ENCODE peak calls at places on chromosome 22, in seven cellular contexts. One of them, this sample, is unnamed.

GRCh38 chr22:27113211-27114030 is 456.0 kb downstream of the MIAT start:
- DNase-seq in Calu3: peak
- DNase-seq in GM12891: no peak
- DNase-seq in stromal cell of bone marrow: peak
- DNase-seq in ELR: peak
- DNase-seq in stimulated activated CD4-positive, alpha-beta T cell treated with anti-CD3 and anti-CD28 coated beads, Interleukin-1b, Interleukin-23, amount 100 ng/mL, for 48 hours: peak
- DNase-seq in NB4: peak
- DNase-seq in this sample: no peak

GRCh38 chr22:25039754-25040153 is 87.2 kb downstream of the KIAA1671 start:
- DNase-seq in ELR: no peak
- DNase-seq in stromal cell of bone marrow: no peak
- DNase-seq in stimulated activated CD4-positive, alpha-beta T cell treated with anti-CD3 and anti-CD28 coated beads, Interleukin-1b, Interleukin-23, amount 100 ng/mL, for 48 hours: no peak
- DNase-seq in NB4: no peak
- DNase-seq in Calu3: no peak
- DNase-seq in GM12891: no peak
- DNase-seq in this sample: peak

GRCh38 chr22:17873116-17873515 is 98.8 kb upstream of the BID start:
- DNase-seq in Calu3: no peak
- DNase-seq in ELR: no peak
- DNase-seq in stimulated activated CD4-positive, alpha-beta T cell treated with anti-CD3 and anti-CD28 coated beads, Interleukin-1b, Interleukin-23, amount 100 ng/mL, for 48 hours: no peak
- DNase-seq in GM12891: no peak
- DNase-seq in stromal cell of bone marrow: no peak
- DNase-seq in NB4: no peak
- DNase-seq in this sample: no peak

GRCh38 chr22:46432164-46433068 is 96.9 kb downstream of the TRMU start:
- DNase-seq in NB4: no peak
- DNase-seq in Calu3: no peak
- DNase-seq in stromal cell of bone marrow: no peak
- DNase-seq in GM12891: peak
- DNase-seq in ELR: no peak
- DNase-seq in stimulated activated CD4-positive, alpha-beta T cell treated with anti-CD3 and anti-CD28 coated beads, Interleukin-1b, Interleukin-23, amount 100 ng/mL, for 48 hours: peak
- DNase-seq in this sample: no peak

GRCh38 chr22:46861968-46862367 is 99.5 kb downstream of the TBC1D22A start:
- DNase-seq in stromal cell of bone marrow: no peak
- DNase-seq in ELR: no peak
- DNase-seq in GM12891: no peak
- DNase-seq in NB4: no peak
- DNase-seq in Calu3: no peak
- DNase-seq in stimulated activated CD4-positive, alpha-beta T cell treated with anti-CD3 and anti-CD28 coated beads, Interleukin-1b, Interleukin-23, amount 100 ng/mL, for 48 hours: no peak
- DNase-seq in this sample: no peak

GRCh38 chr22:49202226-49202625 is 625.4 kb downstream of the BRD1 start:
- DNase-seq in stimulated activated CD4-positive, alpha-beta T cell treated with anti-CD3 and anti-CD28 coated beads, Interleukin-1b, Interleukin-23, amount 100 ng/mL, for 48 hours: no peak
- DNase-seq in stromal cell of bone marrow: no peak
- DNase-seq in ELR: no peak
- DNase-seq in GM12891: no peak
- DNase-seq in Calu3: no peak
- DNase-seq in NB4: no peak
- DNase-seq in this sample: no peak

GRCh38 chr22:48577014-48577690 is 1250.5 kb downstream of the BRD1 start:
- DNase-seq in Calu3: no peak
- DNase-seq in stimulated activated CD4-positive, alpha-beta T cell treated with anti-CD3 and anti-CD28 coated beads, Interleukin-1b, Interleukin-23, amount 100 ng/mL, for 48 hours: no peak
- DNase-seq in GM12891: no peak
- DNase-seq in stromal cell of bone marrow: no peak
- DNase-seq in NB4: peak
- DNase-seq in ELR: no peak
- DNase-seq in this sample: peak

GRCh38 chr22:26534166-26534855 is 22.0 kb upstream of the TFIP11 start:
- DNase-seq in GM12891: no peak
- DNase-seq in stimulated activated CD4-positive, alpha-beta T cell treated with anti-CD3 and anti-CD28 coated beads, Interleukin-1b, Interleukin-23, amount 100 ng/mL, for 48 hours: no peak
- DNase-seq in Calu3: no peak
- DNase-seq in ELR: no peak
- DNase-seq in NB4: no peak
- DNase-seq in stromal cell of bone marrow: no peak
- DNase-seq in this sample: no peak

GRCh38 chr22:49970528-49971231 is 10.1 kb downstream of the PIM3 start:
- DNase-seq in ELR: peak
- DNase-seq in Calu3: peak
- DNase-seq in GM12891: peak
- DNase-seq in stromal cell of bone marrow: peak
- DNase-seq in stimulated activated CD4-positive, alpha-beta T cell treated with anti-CD3 and anti-CD28 coated beads, Interleukin-1b, Interleukin-23, amount 100 ng/mL, for 48 hours: peak
- DNase-seq in NB4: peak
- DNase-seq in this sample: peak

GRCh38 chr22:29146771-29147170 is 58.9 kb upstream of the EMID1 start:
- DNase-seq in NB4: no peak
- DNase-seq in GM12891: no peak
- DNase-seq in Calu3: no peak
- DNase-seq in stromal cell of bone marrow: no peak
- DNase-seq in ELR: no peak
- DNase-seq in stimulated activated CD4-positive, alpha-beta T cell treated with anti-CD3 and anti-CD28 coated beads, Interleukin-1b, Interleukin-23, amount 100 ng/mL, for 48 hours: no peak
- DNase-seq in this sample: no peak

GRCh38 chr22:30234786-30235470 is 11.6 kb downstream of the LIF start:
- DNase-seq in ELR: no peak
- DNase-seq in stimulated activated CD4-positive, alpha-beta T cell treated with anti-CD3 and anti-CD28 coated beads, Interleukin-1b, Interleukin-23, amount 100 ng/mL, for 48 hours: no peak
- DNase-seq in stromal cell of bone marrow: no peak
- DNase-seq in NB4: no peak
- DNase-seq in GM12891: no peak
- DNase-seq in Calu3: no peak
- DNase-seq in this sample: no peak

GRCh38 chr22:42268852-42269406 is 1.5 kb downstream of the TCF20 start:
- DNase-seq in Calu3: no peak
- DNase-seq in stromal cell of bone marrow: no peak
- DNase-seq in ELR: peak
- DNase-seq in NB4: no peak
- DNase-seq in GM12891: no peak
- DNase-seq in stimulated activated CD4-positive, alpha-beta T cell treated with anti-CD3 and anti-CD28 coated beads, Interleukin-1b, Interleukin-23, amount 100 ng/mL, for 48 hours: no peak
- DNase-seq in this sample: no peak

GRCh38 chr22:42816339-42816738 is 40.7 kb downstream of the ARFGAP3 start:
- DNase-seq in NB4: no peak
- DNase-seq in GM12891: no peak
- DNase-seq in Calu3: no peak
- DNase-seq in stimulated activated CD4-positive, alpha-beta T cell treated with anti-CD3 and anti-CD28 coated beads, Interleukin-1b, Interleukin-23, amount 100 ng/mL, for 48 hours: no peak
- DNase-seq in ELR: no peak
- DNase-seq in stromal cell of bone marrow: no peak
- DNase-seq in this sample: no peak

GRCh38 chr22:42321908-42322561 is 51.6 kb upstream of the TCF20 start:
- DNase-seq in NB4: no peak
- DNase-seq in GM12891: no peak
- DNase-seq in stromal cell of bone marrow: no peak
- DNase-seq in stimulated activated CD4-positive, alpha-beta T cell treated with anti-CD3 and anti-CD28 coated beads, Interleukin-1b, Interleukin-23, amount 100 ng/mL, for 48 hours: no peak
- DNase-seq in ELR: no peak
- DNase-seq in Calu3: no peak
- DNase-seq in this sample: peak

GRCh38 chr22:30046716-30047363 is 33.4 kb upstream of the HORMAD2 start:
- DNase-seq in NB4: no peak
- DNase-seq in GM12891: no peak
- DNase-seq in stromal cell of bone marrow: no peak
- DNase-seq in Calu3: no peak
- DNase-seq in stimulated activated CD4-positive, alpha-beta T cell treated with anti-CD3 and anti-CD28 coated beads, Interleukin-1b, Interleukin-23, amount 100 ng/mL, for 48 hours: no peak
- DNase-seq in ELR: no peak
- DNase-seq in this sample: no peak

GRCh38 chr22:31584804-31585160 is 77.2 kb downstream of the PISD start:
- DNase-seq in stimulated activated CD4-positive, alpha-beta T cell treated with anti-CD3 and anti-CD28 coated beads, Interleukin-1b, Interleukin-23, amount 100 ng/mL, for 48 hours: no peak
- DNase-seq in Calu3: no peak
- DNase-seq in ELR: no peak
- DNase-seq in stromal cell of bone marrow: no peak
- DNase-seq in GM12891: no peak
- DNase-seq in NB4: no peak
- DNase-seq in this sample: no peak

GRCh38 chr22:20979243-20979809 is 2.8 kb upstream of the LZTR1 start:
- DNase-seq in ELR: peak
- DNase-seq in stromal cell of bone marrow: peak
- DNase-seq in GM12891: peak
- DNase-seq in stimulated activated CD4-positive, alpha-beta T cell treated with anti-CD3 and anti-CD28 coated beads, Interleukin-1b, Interleukin-23, amount 100 ng/mL, for 48 hours: peak
- DNase-seq in Calu3: peak
- DNase-seq in NB4: no peak
- DNase-seq in this sample: no peak

GRCh38 chr22:19448076-19448607 is 631 bp upstream of the C22orf39 start:
- DNase-seq in Calu3: peak
- DNase-seq in stimulated activated CD4-positive, alpha-beta T cell treated with anti-CD3 and anti-CD28 coated beads, Interleukin-1b, Interleukin-23, amount 100 ng/mL, for 48 hours: no peak
- DNase-seq in stromal cell of bone marrow: no peak
- DNase-seq in NB4: peak
- DNase-seq in GM12891: peak
- DNase-seq in ELR: peak
- DNase-seq in this sample: peak

GRCh38 chr22:19510919-19511341 is 13.3 kb downstream of the CLDN5 start:
- DNase-seq in stromal cell of bone marrow: no peak
- DNase-seq in GM12891: no peak
- DNase-seq in ELR: no peak
- DNase-seq in stimulated activated CD4-positive, alpha-beta T cell treated with anti-CD3 and anti-CD28 coated beads, Interleukin-1b, Interleukin-23, amount 100 ng/mL, for 48 hours: no peak
- DNase-seq in NB4: no peak
- DNase-seq in Calu3: no peak
- DNase-seq in this sample: no peak

GRCh38 chr22:44410396-44411056 is 87.5 kb downstream of the RTL6 start:
- DNase-seq in ELR: no peak
- DNase-seq in stimulated activated CD4-positive, alpha-beta T cell treated with anti-CD3 and anti-CD28 coated beads, Interleukin-1b, Interleukin-23, amount 100 ng/mL, for 48 hours: no peak
- DNase-seq in Calu3: no peak
- DNase-seq in NB4: no peak
- DNase-seq in GM12891: no peak
- DNase-seq in stromal cell of bone marrow: no peak
- DNase-seq in this sample: peak

GRCh38 chr22:40039482-40039881 is 44.7 kb downstream of the FAM83F start:
- DNase-seq in Calu3: no peak
- DNase-seq in NB4: no peak
- DNase-seq in stimulated activated CD4-positive, alpha-beta T cell treated with anti-CD3 and anti-CD28 coated beads, Interleukin-1b, Interleukin-23, amount 100 ng/mL, for 48 hours: no peak
- DNase-seq in stromal cell of bone marrow: no peak
- DNase-seq in ELR: no peak
- DNase-seq in GM12891: no peak
- DNase-seq in this sample: no peak

GRCh38 chr22:25645964-25646363 is 81.5 kb downstream of the GRK3 start:
- DNase-seq in ELR: peak
- DNase-seq in Calu3: no peak
- DNase-seq in stromal cell of bone marrow: peak
- DNase-seq in stimulated activated CD4-positive, alpha-beta T cell treated with anti-CD3 and anti-CD28 coated beads, Interleukin-1b, Interleukin-23, amount 100 ng/mL, for 48 hours: no peak
- DNase-seq in NB4: no peak
- DNase-seq in GM12891: no peak
- DNase-seq in this sample: no peak

This sample was measured in NCI-H2171.